ENCODE peak calls at places on chromosomes 3 and 15, in four cellular contexts. W is OCI-LY7; G is Jurkat, Clone E6-1; V is ureter. C is an unnamed sample.

GRCh38 chr15:80695911-80696651 is 971 bp downstream of the ABHD17C start:
- DNase-seq in V (peak), W (peak), G (no peak), C (peak)

GRCh38 chr3:171944109-171945016 is 95.0 kb upstream of the FNDC3B start:
- DNase-seq in W (no peak), V (no peak), G (no peak), C (no peak)

GRCh38 chr3:66138336-66139234 is 82.2 kb upstream of the SLC25A26 start:
- DNase-seq in W (peak), G (peak), V (peak), C (peak)

GRCh38 chr3:128229077-128229837 is 76.0 kb downstream of the EEFSEC start:
- DNase-seq in G (no peak), W (no peak), V (no peak), C (no peak)

GRCh38 chr15:36109943-36110658 is 469.3 kb upstream of the CDIN1 start:
- DNase-seq in V (no peak), W (no peak), G (no peak), C (no peak)

GRCh38 chr15:73341886-73342600 is 26.7 kb downstream of the HCN4 start:
- DNase-seq in G (no peak), W (no peak), V (no peak), C (no peak)

GRCh38 chr3:168094877-168095610 is 680 bp downstream of the GOLIM4 start:
- DNase-seq in G (no peak), V (peak), W (peak), C (peak)

GRCh38 chr3:63912768-63913588 is 795 bp upstream of the SCAANT1 start:
- DNase-seq in V (peak), G (peak), W (peak), C (no peak)

GRCh38 chr3:112811917-112812660 is 34.6 kb downstream of the CD200R1L start:
- DNase-seq in W (no peak), V (no peak), G (no peak), C (no peak)

GRCh38 chr3:195095704-195096036 is 175.3 kb downstream of the XXYLT1 start:
- DNase-seq in G (no peak), V (no peak), W (no peak), C (no peak)

GRCh38 chr15:72813345-72814004 is 29.9 kb upstream of the ADPGK start:
- DNase-seq in W (no peak), V (no peak), G (no peak), C (no peak)

GRCh38 chr3:156659260-156659659 is 15.1 kb upstream of the TIPARP start:
- DNase-seq in V (no peak), W (no peak), G (no peak), C (no peak)

GRCh38 chr3:123134671-123135070 is 67.1 kb upstream of the SEC22A start:
- DNase-seq in V (no peak), W (no peak), G (no peak), C (no peak)

GRCh38 chr3:139561959-139562676 is 22.6 kb upstream of the RBP1 start:
- DNase-seq in V (no peak), W (peak), G (peak), C (no peak)

GRCh38 chr3:186644683-186645082 is 4.5 kb downstream of the FETUB start:
- DNase-seq in V (no peak), W (no peak), G (no peak), C (no peak)

GRCh38 chr3:183824761-183825379 is 507 bp downstream of the MAP6D1 start:
- DNase-seq in V (peak), G (no peak), W (no peak), C (peak)

GRCh38 chr3:184822654-184823053 is 10.7 kb downstream of the VPS8 start:
- DNase-seq in W (no peak), V (no peak), G (no peak), C (no peak)

GRCh38 chr15:38401716-38402115 is 52.2 kb upstream of the FAM98B start:
- DNase-seq in G (no peak), V (no peak), W (no peak), C (no peak)

GRCh38 chr15:58467121-58467721 is 35.4 kb downstream of the LIPC start:
- DNase-seq in G (no peak), V (no peak), W (no peak), C (no peak)

GRCh38 chr3:23496165-23496564 is 293.0 kb downstream of the UBE2E2 start:
- DNase-seq in G (no peak), W (no peak), V (no peak), C (no peak)

GRCh38 chr3:141305436-141305835 is 62.9 kb upstream of the ZBTB38 start:
- DNase-seq in G (no peak), W (no peak), V (no peak), C (peak)

GRCh38 chr3:188207941-188208750 is 54.2 kb downstream of the LPP start:
- DNase-seq in V (no peak), G (no peak), W (no peak), C (no peak)

GRCh38 chr15:58882243-58882642 is 51.2 kb downstream of the SLTM start:
- DNase-seq in W (no peak), G (no peak), V (no peak), C (no peak)

GRCh38 chr3:141929341-141929995 is 53.0 kb downstream of the ATP1B3 start:
- DNase-seq in W (no peak), V (peak), G (no peak), C (no peak)

GRCh38 chr3:173140986-173141385 is at the start of gene SPATA16:
- DNase-seq in W (no peak), G (no peak), V (no peak), C (no peak)